ENCODE peak calls at places on chromosome 4, in four cellular contexts. B is EH; Q is activated naive CD8-positive, alpha-beta T cell treated with anti-CD3 and anti-CD28 coated beads, Interleukin-2, amount 50 U/mL, for 16 hours; A is HS-5. X is an unnamed sample.

GRCh38 chr4:151652841-151653547 is 107.8 kb downstream of the GATB start:
- DNase-seq in A (peak), B (peak), Q (no peak), X (no peak)

GRCh38 chr4:38950159-38950558 is 82.0 kb downstream of the TMEM156 start:
- DNase-seq in B (peak), Q (no peak), A (no peak), X (no peak)

GRCh38 chr4:101763576-101763975 is 27.0 kb upstream of the BANK1 start:
- DNase-seq in A (no peak), Q (no peak), B (no peak), X (no peak)

GRCh38 chr4:175106301-175106700 is 188.1 kb downstream of the ADAM29 start:
- DNase-seq in A (no peak), B (no peak), Q (no peak), X (no peak)

GRCh38 chr4:101201421-101201820 is 145.9 kb downstream of the PPP3CA start:
- DNase-seq in Q (no peak), B (no peak), A (no peak), X (no peak)

GRCh38 chr4:173539986-173540385 is 10.0 kb upstream of the HAND2 start:
- DNase-seq in B (no peak), A (no peak), Q (no peak), X (no peak)

GRCh38 chr4:141636771-141637460 is 533 bp downstream of the IL15 start:
- DNase-seq in A (peak), Q (no peak), B (peak), X (peak)

GRCh38 chr4:17347445-17347844 is 164.4 kb downstream of the QDPR start:
- DNase-seq in B (peak), A (no peak), Q (no peak), X (no peak)

GRCh38 chr4:184671101-184671500 is 21.6 kb downstream of the PRIMPOL start:
- DNase-seq in B (no peak), A (no peak), Q (no peak), X (no peak)

GRCh38 chr4:1628892-1629703 is 55.0 kb downstream of the FAM53A start:
- DNase-seq in B (peak), A (peak), Q (peak), X (no peak)

GRCh38 chr4:161791796-161792556 is 371.8 kb downstream of the FSTL5 start:
- DNase-seq in A (no peak), B (no peak), Q (no peak), X (no peak)

GRCh38 chr4:156754832-156755570 is 216.6 kb downstream of the PDGFC start:
- DNase-seq in A (no peak), B (peak), Q (no peak), X (no peak)

GRCh38 chr4:30868257-30868656 is 148.1 kb downstream of the PCDH7 start:
- DNase-seq in A (no peak), Q (no peak), B (no peak), X (no peak)

GRCh38 chr4:47562297-47562696 is 77.2 kb downstream of the ATP10D start:
- DNase-seq in A (no peak), B (peak), Q (no peak), X (no peak)

GRCh38 chr4:56817840-56818491 is 3.5 kb downstream of the SPINK2 start:
- DNase-seq in A (no peak), B (no peak), Q (no peak), X (no peak)

GRCh38 chr4:184293552-184293951 is 75.9 kb upstream of the ENPP6 start:
- DNase-seq in B (no peak), Q (no peak), A (no peak), X (no peak)

GRCh38 chr4:13665711-13666660 is 38.5 kb upstream of the BOD1L1 start:
- DNase-seq in Q (no peak), A (no peak), B (peak), X (no peak)

GRCh38 chr4:67918428-67918827 is 34.6 kb upstream of the TMPRSS11D start:
- DNase-seq in B (no peak), A (no peak), Q (no peak), X (no peak)

GRCh38 chr4:56049428-56050212 is 100.9 kb downstream of the CEP135 start:
- DNase-seq in A (no peak), Q (no peak), B (peak), X (no peak)

GRCh38 chr4:48141048-48141447 is 7.0 kb upstream of the TXK start:
- DNase-seq in Q (no peak), A (no peak), B (peak), X (no peak)

GRCh38 chr4:18020145-18020670 is 1.3 kb downstream of the LCORL start:
- DNase-seq in A (no peak), B (peak), Q (no peak), X (no peak)

GRCh38 chr4:71186566-71187398 is 152.0 kb upstream of the SLC4A4 start:
- DNase-seq in Q (no peak), A (no peak), B (peak), X (no peak)

GRCh38 chr4:10226756-10227155 is 110.2 kb upstream of the WDR1 start:
- DNase-seq in B (peak), Q (no peak), A (no peak), X (no peak)

GRCh38 chr4:172061204-172061603 is 248.0 kb downstream of the GALNTL6 start:
- DNase-seq in A (no peak), B (no peak), Q (no peak), X (no peak)

GRCh38 chr4:152936446-152937279 is 540 bp downstream of the FHDC1 start:
- DNase-seq in A (no peak), B (peak), Q (no peak), X (no peak)

GRCh38 chr4:73990988-73991883 is 3.2 kb upstream of the PPBP start:
- DNase-seq in B (no peak), A (no peak), Q (no peak), X (no peak)

GRCh38 chr4:69489856-69490255 is 5.8 kb downstream of the UGT2B4 start:
- DNase-seq in B (no peak), A (no peak), Q (no peak), X (no peak)

GRCh38 chr4:148216866-148217814 is 225.1 kb downstream of the NR3C2 start:
- DNase-seq in B (no peak), Q (no peak), A (no peak), X (no peak)

GRCh38 chr4:29549308-29549707 is 1170.9 kb upstream of the PCDH7 start:
- DNase-seq in B (peak), Q (no peak), A (peak), X (no peak)

GRCh38 chr4:24105183-24106039 is 215.6 kb upstream of the PPARGC1A start:
- DNase-seq in A (peak), B (peak), Q (no peak), X (no peak)

GRCh38 chr4:8275511-8275910 is 6.0 kb downstream of the HTRA3 start:
- DNase-seq in B (no peak), Q (no peak), A (no peak), X (no peak)

GRCh38 chr4:84920591-84920990 is 45.9 kb downstream of the WDFY3 start:
- DNase-seq in A (peak), Q (no peak), B (peak), X (no peak)

GRCh38 chr4:53489279-53489889 is 101.9 kb downstream of the LNX1 start:
- DNase-seq in B (peak), Q (no peak), A (peak), X (no peak)

GRCh38 chr4:85414972-85415371 is 60.0 kb upstream of the ARHGAP24 start:
- DNase-seq in A (no peak), Q (no peak), B (no peak), X (peak)

X was measured in epithelial cell of prostate.